ENCODE peak calls at places on chromosomes 4 and X, in seven cellular contexts. X is progenitor cell of endocrine pancreas; I is astrocyte of the cerebellum; F is Kasumi-1; C is AG10803; D is GM19239; H is activated CD8-positive, alpha-beta memory T cell treated with anti-CD3 and anti-CD28 coated beads, Interleukin-2, amount 50 U/mL, for 48 hours. U is an unnamed sample.

GRCh38 chr4:41369680-41370079 is 113.0 kb downstream of the UCHL1 start:
- DNase-seq in X (no peak), I (no peak), F (peak), C (no peak), D (no peak), H (no peak), U (no peak)

GRCh38 chr4:74543247-74543670 is 98.3 kb downstream of the AREG start:
- DNase-seq in X (no peak), I (no peak), F (no peak), C (no peak), D (peak), H (no peak), U (peak)

GRCh38 chr4:32161382-32161781 is 1441.2 kb downstream of the PCDH7 start:
- DNase-seq in X (no peak), I (no peak), F (peak), C (no peak), D (no peak), H (no peak), U (no peak)

GRCh38 chr4:10656988-10657387 is 27.6 kb downstream of the CLNK start:
- DNase-seq in X (no peak), I (peak), F (no peak), C (no peak), D (no peak), H (no peak), U (no peak)

GRCh38 chr4:635851-636627 is 10.7 kb downstream of the PDE6B start:
- DNase-seq in X (no peak), I (no peak), F (no peak), C (no peak), D (no peak), H (no peak), U (no peak)

GRCh38 chr4:1395941-1396805 is 10.1 kb downstream of the NKX1-1 start:
- DNase-seq in X (no peak), I (no peak), F (no peak), C (no peak), D (no peak), H (no peak), U (no peak)

GRCh38 chr4:4455199-4455865 is 68.4 kb downstream of the NSG1 start:
- DNase-seq in X (no peak), I (no peak), F (no peak), C (peak), D (peak), H (no peak), U (no peak)

GRCh38 chrX:46838482-46838857 is 1.6 kb downstream of the RP2 start:
- DNase-seq in X (no peak), I (no peak), F (no peak), C (no peak), D (no peak), H (no peak), U (no peak)

GRCh38 chrX:12975670-12975965 is 708 bp downstream of the TMSB4X start:
- DNase-seq in X (no peak), I (no peak), F (no peak), C (no peak), D (no peak), H (no peak), U (no peak)

GRCh38 chr4:112234952-112235609 is 3.5 kb downstream of the AP1AR start:
- DNase-seq in X (peak), I (peak), F (peak), C (peak), D (no peak), H (no peak), U (peak)

GRCh38 chr4:10413177-10413576 is 44.0 kb downstream of the ZNF518B start:
- DNase-seq in X (no peak), I (no peak), F (no peak), C (no peak), D (peak), H (no peak), U (no peak)

GRCh38 chrX:54043696-54044125 is 562 bp downstream of the PHF8 start:
- DNase-seq in X (peak), I (no peak), F (peak), C (peak), D (no peak), H (peak), U (no peak)

GRCh38 chr4:66575024-66575696 is 904.9 kb upstream of the EPHA5 start:
- DNase-seq in X (no peak), I (peak), F (no peak), C (peak), D (no peak), H (no peak), U (no peak)

GRCh38 chr4:48949518-48950207 is 36.4 kb upstream of the CWH43 start:
- DNase-seq in X (no peak), I (no peak), F (no peak), C (peak), D (no peak), H (no peak), U (no peak)

GRCh38 chr4:121308328-121308663 is 72.5 kb downstream of the QRFPR start:
- DNase-seq in X (no peak), I (no peak), F (no peak), C (peak), D (no peak), H (no peak), U (peak)

GRCh38 chr4:168484626-168485025 is 4.3 kb upstream of the DDX60L start:
- DNase-seq in X (no peak), I (no peak), F (no peak), C (peak), D (no peak), H (no peak), U (no peak)

GRCh38 chr4:133152330-133152791 is 3.3 kb downstream of the PCDH10 start:
- DNase-seq in X (no peak), I (no peak), F (no peak), C (no peak), D (no peak), H (no peak), U (no peak)

GRCh38 chrX:125266153-125266660 is 53.5 kb upstream of the TEX13C start:
- DNase-seq in X (no peak), I (no peak), F (no peak), C (no peak), D (no peak), H (no peak), U (no peak)

GRCh38 chrX:30951003-30951402 is 61.9 kb upstream of the TAB3 start:
- DNase-seq in X (no peak), I (no peak), F (no peak), C (no peak), D (no peak), H (no peak), U (no peak)

GRCh38 chr4:90293320-90293719 is 166.1 kb downstream of the CCSER1 start:
- DNase-seq in X (no peak), I (no peak), F (peak), C (peak), D (no peak), H (no peak), U (no peak)

GRCh38 chrX:133921764-133922389 is 63.5 kb downstream of the GPC3 start:
- DNase-seq in X (peak), I (no peak), F (peak), C (peak), D (no peak), H (peak), U (no peak)

GRCh38 chrX:111568356-111568755 is 56.9 kb downstream of the SERTM2 start:
- DNase-seq in X (no peak), I (no peak), F (peak), C (no peak), D (no peak), H (no peak), U (no peak)

GRCh38 chrX:140524556-140524955 is 19.7 kb upstream of the SOX3 start:
- DNase-seq in X (no peak), I (no peak), F (no peak), C (peak), D (no peak), H (no peak), U (no peak)

GRCh38 chr4:109548655-109549054 is 11.4 kb upstream of the MCUB start:
- DNase-seq in X (no peak), I (peak), F (peak), C (peak), D (no peak), H (no peak), U (no peak)

GRCh38 chrX:111914398-111915092 is 38.6 kb downstream of the TRPC5OS start:
- DNase-seq in X (no peak), I (no peak), F (no peak), C (peak), D (no peak), H (no peak), U (no peak)

GRCh38 chr4:159012381-159012780 is 90.5 kb upstream of the RAPGEF2 start:
- DNase-seq in X (no peak), I (no peak), F (no peak), C (peak), D (no peak), H (no peak), U (no peak)

GRCh38 chr4:151418385-151418784 is 9.4 kb downstream of the FHIP1A start:
- DNase-seq in X (no peak), I (peak), F (no peak), C (peak), D (no peak), H (no peak), U (no peak)

GRCh38 chr4:30717208-30718020 is 2.8 kb upstream of the PCDH7 start:
- DNase-seq in X (no peak), I (no peak), F (peak), C (peak), D (no peak), H (peak), U (peak)

GRCh38 chr4:24473309-24473721 is 111.0 kb downstream of the DHX15 start:
- DNase-seq in X (no peak), I (no peak), F (peak), C (peak), D (no peak), H (no peak), U (peak)

GRCh38 chr4:40550900-40551546 is 78.6 kb downstream of the RBM47 start:
- DNase-seq in X (no peak), I (no peak), F (peak), C (peak), D (peak), H (no peak), U (peak)

GRCh38 chrX:38110231-38110630 is 103.9 kb downstream of the SYTL5 start:
- DNase-seq in X (no peak), I (no peak), F (no peak), C (no peak), D (no peak), H (no peak), U (no peak)

GRCh38 chr4:3767569-3768288 is 1.5 kb downstream of the ADRA2C start:
- DNase-seq in X (no peak), I (no peak), F (no peak), C (no peak), D (no peak), H (no peak), U (no peak)

U was measured in GM06990.